ENCODE peak calls at places on chromosome 14, in eight cellular contexts. One of them, this sample, is unnamed. For H3K4me1, the result is how much of the 10 kb centered on the place peaks cover.

GRCh38 chr14:103657466-103657865 is 28.5 kb downstream of the KLC1 start:
- DNase-seq in body of pancreas: no peak
- DNase-seq in A549: no peak
- DNase-seq in neural progenitor cell: no peak
- DNase-seq in endothelial cell of umbilical vein: peak
- DNase-seq in iPS DF 6.9: no peak
- DNase-seq in left ventricle myocardium inferior: peak
- DNase-seq in cardiac muscle cell: no peak
- DNase-seq in this sample: no peak

GRCh38 chr14:69535230-69535848 is 39.3 kb downstream of the CCDC177 start:
- DNase-seq in A549: peak
- DNase-seq in left ventricle myocardium inferior: no peak
- DNase-seq in neural progenitor cell: peak
- DNase-seq in endothelial cell of umbilical vein: peak
- DNase-seq in body of pancreas: peak
- DNase-seq in cardiac muscle cell: peak
- DNase-seq in iPS DF 6.9: peak
- DNase-seq in this sample: peak

GRCh38 chr14:99615497-99616245 is 11.7 kb upstream of the CCDC85C start:
- DNase-seq in body of pancreas: no peak
- DNase-seq in A549: no peak
- DNase-seq in iPS DF 6.9: no peak
- DNase-seq in cardiac muscle cell: no peak
- DNase-seq in left ventricle myocardium inferior: no peak
- DNase-seq in neural progenitor cell: no peak
- DNase-seq in endothelial cell of umbilical vein: peak
- DNase-seq in this sample: no peak

GRCh38 chr14:31492759-31493498 is 5.1 kb upstream of the GPR33 start:
- DNase-seq in iPS DF 6.9: no peak
- DNase-seq in body of pancreas: no peak
- DNase-seq in left ventricle myocardium inferior: no peak
- DNase-seq in endothelial cell of umbilical vein: no peak
- DNase-seq in A549: peak
- DNase-seq in cardiac muscle cell: no peak
- DNase-seq in neural progenitor cell: no peak
- DNase-seq in this sample: no peak

GRCh38 chr14:101859916-101860315 is 98.4 kb downstream of the PPP2R5C start:
- DNase-seq in iPS DF 6.9: no peak
- DNase-seq in body of pancreas: no peak
- DNase-seq in endothelial cell of umbilical vein: no peak
- DNase-seq in left ventricle myocardium inferior: no peak
- DNase-seq in neural progenitor cell: no peak
- DNase-seq in cardiac muscle cell: no peak
- DNase-seq in A549: no peak
- DNase-seq in this sample: no peak

GRCh38 chr14:69680297-69680696 is 68.9 kb downstream of the SUSD6 start:
- DNase-seq in endothelial cell of umbilical vein: no peak
- DNase-seq in neural progenitor cell: no peak
- DNase-seq in cardiac muscle cell: no peak
- DNase-seq in body of pancreas: no peak
- DNase-seq in A549: no peak
- DNase-seq in left ventricle myocardium inferior: no peak
- DNase-seq in iPS DF 6.9: no peak
- DNase-seq in this sample: no peak

GRCh38 chr14:72699852-72700257 is 194.0 kb downstream of the DPF3 start:
- DNase-seq in body of pancreas: no peak
- DNase-seq in neural progenitor cell: no peak
- DNase-seq in cardiac muscle cell: no peak
- DNase-seq in A549: peak
- DNase-seq in endothelial cell of umbilical vein: peak
- DNase-seq in iPS DF 6.9: no peak
- DNase-seq in left ventricle myocardium inferior: peak
- DNase-seq in this sample: peak

GRCh38 chr14:31954991-31955390 is 122.1 kb upstream of the ARHGAP5 start:
- DNase-seq in iPS DF 6.9: no peak
- DNase-seq in A549: no peak
- DNase-seq in neural progenitor cell: no peak
- DNase-seq in left ventricle myocardium inferior: no peak
- DNase-seq in cardiac muscle cell: no peak
- DNase-seq in body of pancreas: no peak
- DNase-seq in endothelial cell of umbilical vein: no peak
- DNase-seq in this sample: no peak

GRCh38 chr14:66228267-66228970 is 257.8 kb upstream of the CCDC196 start:
- DNase-seq in iPS DF 6.9: no peak
- DNase-seq in body of pancreas: no peak
- DNase-seq in left ventricle myocardium inferior: no peak
- DNase-seq in A549: peak
- DNase-seq in endothelial cell of umbilical vein: no peak
- DNase-seq in neural progenitor cell: no peak
- DNase-seq in cardiac muscle cell: no peak
- DNase-seq in this sample: no peak

GRCh38 chr14:64971890-64972785 is at the start of gene RAB15:
- DNase-seq in cardiac muscle cell: peak
- DNase-seq in neural progenitor cell: peak
- DNase-seq in body of pancreas: peak
- DNase-seq in endothelial cell of umbilical vein: peak
- DNase-seq in iPS DF 6.9: no peak
- DNase-seq in left ventricle myocardium inferior: peak
- DNase-seq in A549: peak
- DNase-seq in this sample: no peak

GRCh38 chr14:54533100-54533499 is 23.4 kb downstream of the CGRRF1 start:
- DNase-seq in neural progenitor cell: peak
- DNase-seq in iPS DF 6.9: no peak
- DNase-seq in left ventricle myocardium inferior: no peak
- DNase-seq in A549: no peak
- DNase-seq in endothelial cell of umbilical vein: no peak
- DNase-seq in body of pancreas: no peak
- DNase-seq in cardiac muscle cell: no peak
- DNase-seq in this sample: no peak

GRCh38 chr14:81436296-81437138 is 36.4 kb upstream of the STON2 start:
- DNase-seq in A549: peak
- DNase-seq in body of pancreas: peak
- DNase-seq in left ventricle myocardium inferior: peak
- DNase-seq in cardiac muscle cell: peak
- DNase-seq in iPS DF 6.9: no peak
- DNase-seq in endothelial cell of umbilical vein: peak
- DNase-seq in neural progenitor cell: peak
- DNase-seq in this sample: peak

GRCh38 chr14:75249251-75249957 is 29.2 kb upstream of the FOS start:
- DNase-seq in neural progenitor cell: peak
- DNase-seq in body of pancreas: peak
- DNase-seq in A549: no peak
- DNase-seq in iPS DF 6.9: no peak
- DNase-seq in left ventricle myocardium inferior: no peak
- DNase-seq in endothelial cell of umbilical vein: no peak
- DNase-seq in cardiac muscle cell: peak
- DNase-seq in this sample: no peak

GRCh38 chr14:68789798-68790655 is 2.8 kb downstream of the ZFP36L1 start:
- DNase-seq in A549: peak
- DNase-seq in endothelial cell of umbilical vein: peak
- DNase-seq in cardiac muscle cell: no peak
- DNase-seq in left ventricle myocardium inferior: no peak
- DNase-seq in neural progenitor cell: peak
- DNase-seq in iPS DF 6.9: no peak
- DNase-seq in body of pancreas: peak
- DNase-seq in this sample: no peak

GRCh38 chr14:75379246-75379929 is 48.4 kb upstream of the JDP2 start:
- DNase-seq in A549: no peak
- DNase-seq in body of pancreas: no peak
- DNase-seq in iPS DF 6.9: no peak
- DNase-seq in endothelial cell of umbilical vein: no peak
- DNase-seq in left ventricle myocardium inferior: no peak
- DNase-seq in neural progenitor cell: peak
- DNase-seq in cardiac muscle cell: no peak
- DNase-seq in this sample: no peak

GRCh38 chr14:99430491-99430890 is 50.2 kb downstream of the SETD3 start:
- DNase-seq in cardiac muscle cell: peak
- DNase-seq in endothelial cell of umbilical vein: peak
- DNase-seq in A549: peak
- DNase-seq in body of pancreas: peak
- DNase-seq in left ventricle myocardium inferior: no peak
- DNase-seq in neural progenitor cell: peak
- DNase-seq in iPS DF 6.9: no peak
- DNase-seq in this sample: no peak

GRCh38 chr14:46053221-46053620 is 598.4 kb downstream of the RPL10L start:
- DNase-seq in neural progenitor cell: no peak
- DNase-seq in left ventricle myocardium inferior: no peak
- DNase-seq in A549: no peak
- DNase-seq in iPS DF 6.9: no peak
- DNase-seq in cardiac muscle cell: no peak
- DNase-seq in body of pancreas: no peak
- DNase-seq in endothelial cell of umbilical vein: no peak
- DNase-seq in this sample: no peak

GRCh38 chr14:75217508-75218206 is 41.2 kb upstream of the TMED10 start:
- DNase-seq in cardiac muscle cell: no peak
- DNase-seq in left ventricle myocardium inferior: no peak
- DNase-seq in iPS DF 6.9: no peak
- DNase-seq in A549: no peak
- DNase-seq in body of pancreas: no peak
- DNase-seq in neural progenitor cell: no peak
- DNase-seq in endothelial cell of umbilical vein: no peak
- DNase-seq in this sample: no peak

GRCh38 chr14:32033516-32033915 is 43.6 kb upstream of the ARHGAP5 start:
- DNase-seq in iPS DF 6.9: no peak
- DNase-seq in cardiac muscle cell: no peak
- DNase-seq in left ventricle myocardium inferior: no peak
- DNase-seq in endothelial cell of umbilical vein: no peak
- DNase-seq in body of pancreas: no peak
- DNase-seq in A549: no peak
- DNase-seq in neural progenitor cell: no peak
- DNase-seq in this sample: no peak

GRCh38 chr14:97943619-97944018 is 1146.4 kb downstream of the VRK1 start:
- DNase-seq in cardiac muscle cell: peak
- DNase-seq in neural progenitor cell: no peak
- DNase-seq in endothelial cell of umbilical vein: no peak
- DNase-seq in A549: no peak
- DNase-seq in iPS DF 6.9: no peak
- DNase-seq in left ventricle myocardium inferior: no peak
- DNase-seq in body of pancreas: no peak
- DNase-seq in this sample: no peak

GRCh38 chr14:100084591-100084990 is 19.4 kb downstream of the EVL start:
- DNase-seq in iPS DF 6.9: no peak
- DNase-seq in neural progenitor cell: no peak
- DNase-seq in endothelial cell of umbilical vein: no peak
- DNase-seq in A549: no peak
- DNase-seq in body of pancreas: no peak
- DNase-seq in cardiac muscle cell: no peak
- DNase-seq in left ventricle myocardium inferior: no peak
- DNase-seq in this sample: no peak

GRCh38 chr14:80628547-80628946 is 313.0 kb downstream of the CEP128 start:
- DNase-seq in body of pancreas: peak
- DNase-seq in neural progenitor cell: no peak
- DNase-seq in left ventricle myocardium inferior: no peak
- DNase-seq in endothelial cell of umbilical vein: no peak
- DNase-seq in iPS DF 6.9: no peak
- DNase-seq in cardiac muscle cell: peak
- DNase-seq in A549: no peak
- DNase-seq in this sample: no peak

GRCh38 chr14:91392623-91393303 is 24.9 kb downstream of the CCDC88C start:
- DNase-seq in cardiac muscle cell: no peak
- DNase-seq in A549: no peak
- DNase-seq in body of pancreas: no peak
- DNase-seq in neural progenitor cell: no peak
- DNase-seq in iPS DF 6.9: no peak
- DNase-seq in endothelial cell of umbilical vein: no peak
- DNase-seq in left ventricle myocardium inferior: no peak
- DNase-seq in this sample: no peak

GRCh38 chr14:99472937-99473336 is 7.7 kb downstream of the SETD3 start:
- DNase-seq in neural progenitor cell: no peak
- DNase-seq in endothelial cell of umbilical vein: no peak
- DNase-seq in left ventricle myocardium inferior: no peak
- DNase-seq in iPS DF 6.9: no peak
- DNase-seq in body of pancreas: no peak
- DNase-seq in cardiac muscle cell: no peak
- DNase-seq in A549: no peak
- DNase-seq in this sample: no peak

GRCh38 chr14:103000291-103000921 is 56.9 kb downstream of the CDC42BPB start:
- DNase-seq in neural progenitor cell: no peak
- DNase-seq in cardiac muscle cell: no peak
- DNase-seq in iPS DF 6.9: no peak
- DNase-seq in body of pancreas: no peak
- DNase-seq in left ventricle myocardium inferior: no peak
- DNase-seq in A549: no peak
- DNase-seq in endothelial cell of umbilical vein: no peak
- DNase-seq in this sample: no peak

GRCh38 chr14:96153003-96153402 is 51.6 kb upstream of the BDKRB2 start:
- DNase-seq in iPS DF 6.9: no peak
- DNase-seq in cardiac muscle cell: no peak
- DNase-seq in endothelial cell of umbilical vein: no peak
- DNase-seq in body of pancreas: no peak
- DNase-seq in neural progenitor cell: no peak
- DNase-seq in left ventricle myocardium inferior: no peak
- DNase-seq in A549: no peak
- DNase-seq in this sample: no peak
- H3K27ac ChIP-seq in iPS DF 6.9: no peak
- H3K27ac ChIP-seq in cardiac muscle cell: no peak
- H3K27ac ChIP-seq in endothelial cell of umbilical vein: no peak
- H3K27ac ChIP-seq in body of pancreas: no peak
- H3K27ac ChIP-seq in neural progenitor cell: no peak
- H3K27ac ChIP-seq in left ventricle myocardium inferior: no peak
- H3K27ac ChIP-seq in A549: no peak
- H3K27ac ChIP-seq in this sample: no peak

DNA sequence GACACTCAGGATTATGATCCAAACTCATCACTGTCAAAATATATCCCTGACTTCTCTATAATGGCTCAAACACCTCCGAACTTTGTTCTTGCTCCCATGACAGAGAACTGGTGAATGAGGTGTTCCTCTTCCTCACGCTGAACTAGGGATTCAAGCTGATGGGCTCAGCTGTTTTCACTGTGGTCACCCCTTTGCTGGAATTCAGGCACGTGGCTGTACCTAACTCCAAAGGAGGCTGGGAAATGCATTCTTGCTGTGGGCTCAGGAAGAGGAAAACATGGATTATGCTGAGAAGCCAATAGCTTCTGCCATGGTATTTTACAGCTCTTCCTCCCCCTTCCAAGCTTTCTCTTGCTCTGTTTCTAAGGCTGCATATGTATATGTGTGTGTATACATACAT is 43.9 kb downstream of the STXBP6 start:
- DNase-seq in body of pancreas: no peak
- DNase-seq in iPS DF 6.9: no peak
- DNase-seq in cardiac muscle cell: no peak
- DNase-seq in A549: no peak
- DNase-seq in left ventricle myocardium inferior: no peak
- DNase-seq in endothelial cell of umbilical vein: no peak
- DNase-seq in neural progenitor cell: no peak
- DNase-seq in this sample: no peak
- H3K4me1 ChIP-seq in body of pancreas: half or more
- H3K4me1 ChIP-seq in iPS DF 6.9: under half
- H3K4me1 ChIP-seq in cardiac muscle cell: under half
- H3K4me1 ChIP-seq in A549: under half
- H3K4me1 ChIP-seq in left ventricle myocardium inferior: half or more
- H3K4me1 ChIP-seq in endothelial cell of umbilical vein: under half
- H3K4me1 ChIP-seq in neural progenitor cell: under half
- H3K4me1 ChIP-seq in this sample: under half

GRCh38 chr14:61368061-61368710 is 46.8 kb downstream of the PRKCH start:
- DNase-seq in iPS DF 6.9: no peak
- DNase-seq in A549: no peak
- DNase-seq in cardiac muscle cell: no peak
- DNase-seq in endothelial cell of umbilical vein: no peak
- DNase-seq in left ventricle myocardium inferior: no peak
- DNase-seq in body of pancreas: no peak
- DNase-seq in neural progenitor cell: peak
- DNase-seq in this sample: no peak
- H3K27ac ChIP-seq in iPS DF 6.9: no peak
- H3K27ac ChIP-seq in A549: no peak
- H3K27ac ChIP-seq in cardiac muscle cell: peak
- H3K27ac ChIP-seq in endothelial cell of umbilical vein: no peak
- H3K27ac ChIP-seq in left ventricle myocardium inferior: peak
- H3K27ac ChIP-seq in body of pancreas: no peak
- H3K27ac ChIP-seq in neural progenitor cell: no peak
- H3K27ac ChIP-seq in this sample: peak

GRCh38 chr14:104929268-104930230 is 4.9 kb downstream of the PLD4 start:
- DNase-seq in body of pancreas: no peak
- DNase-seq in cardiac muscle cell: no peak
- DNase-seq in iPS DF 6.9: no peak
- DNase-seq in endothelial cell of umbilical vein: no peak
- DNase-seq in neural progenitor cell: no peak
- DNase-seq in left ventricle myocardium inferior: peak
- DNase-seq in A549: no peak
- DNase-seq in this sample: no peak
- H3K4me1 ChIP-seq in body of pancreas: under half
- H3K4me1 ChIP-seq in cardiac muscle cell: under half
- H3K4me1 ChIP-seq in iPS DF 6.9: under half
- H3K4me1 ChIP-seq in endothelial cell of umbilical vein: under half
- H3K4me1 ChIP-seq in neural progenitor cell: under half
- H3K4me1 ChIP-seq in left ventricle myocardium inferior: under half
- H3K4me1 ChIP-seq in A549: under half
- H3K4me1 ChIP-seq in this sample: under half

This sample was measured in lung.